ENCODE peak calls at places on chromosomes 13 and 19, in five cellular contexts. D, G, L, C and Q are unnamed samples. For H3K4me1, the result is how much of the 10 kb centered on the place peaks cover.

GRCh38 chr13:32428581-32429072 is 697 bp upstream of the N4BP2L1 start:
- DNase-seq in G (no peak), D (no peak), C (no peak), L (no peak), Q (no peak)

GRCh38 chr19:55340784-55341147 is 1.1 kb downstream of the KMT5C start:
- DNase-seq in G (no peak), L (peak), D (no peak), C (no peak), Q (peak)

GRCh38 chr13:110850006-110850405 is 64.9 kb downstream of the ANKRD10 start:
- DNase-seq in D (no peak), G (no peak), L (no peak), C (no peak), Q (no peak)

GRCh38 chr13:96091164-96091931 is 1.4 kb downstream of the HS6ST3 start:
- DNase-seq in G (peak), L (no peak), C (peak), D (peak), Q (no peak)

GRCh38 chr13:69280399-69280798 is 827.2 kb upstream of the ATXN8OS start:
- DNase-seq in D (no peak), G (no peak), L (no peak), C (no peak), Q (no peak)

GRCh38 chr13:23673354-23673753 is 103.1 kb downstream of the TNFRSF19 start:
- DNase-seq in L (no peak), C (no peak), D (peak), G (no peak), Q (no peak)

GRCh38 chr13:62626771-62627170 is 1211.1 kb upstream of the PCDH20 start:
- DNase-seq in C (no peak), L (no peak), G (no peak), D (no peak), Q (no peak)

GRCh38 chr19:7632340-7633203 is 947 bp downstream of the PCP2 start:
- DNase-seq in G (no peak), C (no peak), L (no peak), D (no peak), Q (no peak)

GRCh38 chr13:94014461-94014860 is 465.0 kb downstream of the DCT start:
- DNase-seq in D (no peak), G (no peak), L (no peak), C (no peak), Q (no peak)

GRCh38 chr19:54201980-54202379 is 1.3 kb downstream of the RPS9 start:
- DNase-seq in C (no peak), G (no peak), L (no peak), D (no peak), Q (no peak)

GRCh38 chr19:16088985-16089846 is 12.9 kb downstream of the TPM4 start:
- DNase-seq in C (no peak), G (no peak), D (no peak), L (no peak), Q (no peak)

GRCh38 chr19:5123646-5124045 is 154.7 kb downstream of the KDM4B start:
- DNase-seq in C (no peak), G (no peak), D (no peak), L (no peak), Q (no peak)

GRCh38 chr19:7829561-7830271 is at the start of gene EVI5L:
- DNase-seq in D (peak), C (peak), G (peak), L (peak), Q (peak)

GRCh38 chr19:45484273-45484945 is 12.4 kb downstream of the RTN2 start:
- DNase-seq in D (no peak), L (no peak), C (no peak), G (no peak), Q (no peak)

GRCh38 chr13:98358933-98359332 is 181.9 kb upstream of the RNF113B start:
- DNase-seq in C (no peak), G (no peak), D (no peak), L (no peak), Q (no peak)

GRCh38 chr19:18425515-18426415 is 6.6 kb downstream of the SSBP4 start:
- DNase-seq in G (no peak), C (no peak), D (peak), L (peak), Q (no peak)

GRCh38 chr13:37313383-37313782 is 207.9 kb upstream of the CSNK1A1L start:
- DNase-seq in C (no peak), L (no peak), G (no peak), D (no peak), Q (no peak)

GRCh38 chr13:79194272-79194671 is 211.8 kb downstream of the RBM26 start:
- DNase-seq in L (peak), G (no peak), D (no peak), C (no peak), Q (no peak)

GRCh38 chr19:15563325-15563794 is 51.7 kb upstream of the CYP4F8 start:
- DNase-seq in C (no peak), G (peak), D (no peak), L (peak), Q (no peak)

GRCh38 chr19:37997911-37998344 is 90.9 kb downstream of the SIPA1L3 start:
- DNase-seq in L (no peak), C (no peak), D (no peak), G (no peak), Q (no peak)

GRCh38 chr13:111505175-111505777 is 184.8 kb downstream of the TEX29 start:
- DNase-seq in D (no peak), G (peak), L (no peak), C (no peak), Q (peak)

GRCh38 chr13:31595568-31595967 is 143.8 kb upstream of the RXFP2 start:
- DNase-seq in D (no peak), C (no peak), G (no peak), L (no peak), Q (no peak)

GRCh38 chr19:40646564-40647254 is 43.7 kb downstream of the NUMBL start:
- DNase-seq in C (peak), D (no peak), G (no peak), L (no peak), Q (no peak)

GRCh38 chr19:32397736-32398135 is 7.8 kb upstream of the DPY19L3 start:
- DNase-seq in D (no peak), G (no peak), C (no peak), L (no peak), Q (no peak)

GRCh38 chr19:15633122-15633521 is 7.6 kb upstream of the CYP4F3 start:
- DNase-seq in C (no peak), L (no peak), D (no peak), G (no peak), Q (no peak)

GRCh38 chr19:18254546-18255500 is 19.4 kb downstream of the IQCN start:
- DNase-seq in G (peak), C (no peak), L (peak), D (no peak), Q (no peak)

GRCh38 chr19:34963531-34964406 is at the start of gene ZNF792:
- DNase-seq in L (peak), G (peak), C (peak), D (peak), Q (peak)

GRCh38 chr13:30346159-30346788 is 38.9 kb upstream of the KATNAL1 start:
- DNase-seq in G (peak), D (no peak), L (peak), C (no peak), Q (no peak)

GRCh38 chr13:35855531-35856019 is 275.6 kb downstream of the DCLK1 start:
- DNase-seq in D (no peak), L (no peak), G (no peak), C (no peak), Q (no peak)

GRCh38 chr13:52348983-52349780 is 56.8 kb downstream of the THSD1 start:
- DNase-seq in C (no peak), L (no peak), D (no peak), G (no peak), Q (no peak)

GRCh38 chr19:35908977-35909683 is 1.0 kb upstream of the TYROBP start:
- DNase-seq in C (peak), L (peak), G (peak), D (no peak), Q (peak)

GRCh38 chr19:43759515-43759914 is 4.8 kb upstream of the SMG9 start:
- DNase-seq in C (no peak), D (no peak), G (no peak), L (no peak), Q (no peak)

GRCh38 chr13:44989941-44990340 is 603 bp downstream of the GPALPP1 start:
- DNase-seq in C (no peak), G (no peak), D (no peak), L (no peak), Q (no peak)

GRCh38 chr13:77530870-77531269 is 4.6 kb upstream of the SCEL start:
- DNase-seq in L (no peak), G (no peak), D (no peak), C (no peak), Q (no peak)

GRCh38 chr13:85806553-85807175 is 7.4 kb upstream of the SLITRK6 start:
- DNase-seq in L (no peak), C (no peak), G (no peak), D (no peak), Q (no peak)

GRCh38 chr13:97288486-97288900 is 66.4 kb downstream of the MBNL2 start:
- DNase-seq in L (no peak), C (no peak), D (no peak), G (no peak), Q (no peak)

GRCh38 chr19:38877781-38878574 is at the start of gene RINL:
- DNase-seq in L (peak), D (no peak), G (peak), C (peak), Q (no peak)

GRCh38 chr19:51948979-51949378 is 21.7 kb downstream of the ZNF613 start:
- DNase-seq in C (no peak), L (no peak), D (no peak), G (no peak), Q (no peak)
- H3K4me3 ChIP-seq in C (peak), L (no peak), D (peak), G (no peak), Q (no peak)

GRCh38 chr19:3365447-3366103 is 808 bp upstream of the NFIC start:
- DNase-seq in C (peak), D (peak), L (peak), G (peak), Q (peak)
- H3K4me1 ChIP-seq in C (half or more), D (under half), L (under half), G (half or more), Q (under half)

DNA sequence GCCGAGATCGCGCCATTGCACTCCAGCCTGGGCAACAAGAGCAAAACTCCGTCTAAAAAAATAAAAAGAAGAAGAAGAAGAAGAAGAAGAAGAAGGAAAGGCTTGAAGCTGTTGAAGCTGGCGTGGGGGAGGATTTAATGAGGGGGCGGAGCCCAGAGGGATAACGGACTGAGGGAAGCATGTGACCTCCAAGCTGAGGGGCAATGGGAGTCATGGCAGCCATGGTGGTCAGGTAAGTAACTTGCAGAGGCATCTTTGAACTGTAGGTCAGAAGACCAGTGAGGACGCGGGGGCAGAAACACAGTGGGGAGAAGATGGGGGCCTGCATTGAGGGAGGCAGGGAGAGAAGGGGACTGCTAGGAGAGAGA is 13.3 kb downstream of the TMEM160 start:
- DNase-seq in L (no peak), G (no peak), D (no peak), C (no peak), Q (no peak)
- H3K4me3 ChIP-seq in L (peak), G (peak), D (peak), C (peak), Q (peak)

DNA sequence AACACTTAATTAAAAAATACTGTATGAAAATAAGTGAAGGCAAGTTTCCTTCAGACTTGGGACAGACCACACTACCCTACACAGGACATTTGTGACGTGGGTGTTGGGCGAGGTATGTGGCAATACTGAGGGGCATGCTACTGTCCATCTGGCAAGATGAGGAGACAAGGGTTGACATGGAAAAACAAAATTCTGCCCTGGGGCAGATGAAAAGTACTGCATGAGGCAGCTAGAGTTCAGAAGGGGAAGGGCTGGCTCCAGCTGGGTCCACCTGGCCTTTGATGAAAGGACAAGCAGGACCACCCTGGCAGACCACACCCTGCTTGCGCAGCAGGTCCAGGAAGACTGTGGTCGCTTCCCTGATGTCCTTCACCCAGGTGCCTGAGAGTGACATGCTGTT is 43.2 kb downstream of the LATS2 start:
- DNase-seq in L (no peak), D (no peak), G (no peak), C (no peak), Q (no peak)
- H3K4me1 ChIP-seq in L (under half), D (under half), G (half or more), C (half or more), Q (under half)

GRCh38 chr19:9672893-9673292 is 2.0 kb downstream of the ZNF562 start:
- DNase-seq in C (no peak), D (no peak), G (no peak), L (no peak), Q (no peak)
- H3K4me3 ChIP-seq in C (no peak), D (no peak), G (no peak), L (no peak), Q (no peak)